ENCODE peak calls at places on chromosome 7, in five cellular contexts. One of them, this sample, is unnamed.

GRCh38 chr7:98192781-98193457 is 18.3 kb upstream of the BHLHA15 start:
- DNase-seq in choroid plexus epithelial cell: no peak
- DNase-seq in CD4-positive, alpha-beta memory T cell: no peak
- DNase-seq in AG10803: no peak
- DNase-seq in GM12865: no peak
- DNase-seq in this sample: no peak

GRCh38 chr7:151086802-151087246 is 549 bp downstream of the AGAP3 start:
- DNase-seq in choroid plexus epithelial cell: peak; percentile 45
- DNase-seq in CD4-positive, alpha-beta memory T cell: no peak
- DNase-seq in AG10803: no peak
- DNase-seq in GM12865: peak; percentile 45
- DNase-seq in this sample: no peak

GRCh38 chr7:4726051-4726450 is 44.0 kb downstream of the FOXK1 start:
- DNase-seq in choroid plexus epithelial cell: peak; percentile 26
- DNase-seq in CD4-positive, alpha-beta memory T cell: no peak
- DNase-seq in AG10803: peak; percentile 16
- DNase-seq in GM12865: no peak
- DNase-seq in this sample: no peak

GRCh38 chr7:110852156-110852858 is 238.6 kb upstream of the LRRN3 start:
- DNase-seq in choroid plexus epithelial cell: no peak
- DNase-seq in CD4-positive, alpha-beta memory T cell: no peak
- DNase-seq in AG10803: no peak
- DNase-seq in GM12865: no peak
- DNase-seq in this sample: no peak

GRCh38 chr7:133135451-133135850 is 53.6 kb upstream of the CHCHD3 start:
- DNase-seq in choroid plexus epithelial cell: peak; percentile 7
- DNase-seq in CD4-positive, alpha-beta memory T cell: no peak
- DNase-seq in AG10803: no peak
- DNase-seq in GM12865: no peak
- DNase-seq in this sample: peak; percentile 2

GRCh38 chr7:107995184-107996071 is 7.5 kb downstream of the LAMB1 start:
- DNase-seq in choroid plexus epithelial cell: peak; percentile 96
- DNase-seq in CD4-positive, alpha-beta memory T cell: no peak
- DNase-seq in AG10803: peak; percentile 72
- DNase-seq in GM12865: no peak
- DNase-seq in this sample: no peak

GRCh38 chr7:67955061-67955460 is 958.4 kb downstream of the TYW1 start:
- DNase-seq in choroid plexus epithelial cell: no peak
- DNase-seq in CD4-positive, alpha-beta memory T cell: no peak
- DNase-seq in AG10803: no peak
- DNase-seq in GM12865: no peak
- DNase-seq in this sample: no peak

GRCh38 chr7:122528879-122529481 is 169.9 kb downstream of the RNF133 start:
- DNase-seq in choroid plexus epithelial cell: peak; percentile 75
- DNase-seq in CD4-positive, alpha-beta memory T cell: no peak
- DNase-seq in AG10803: peak; percentile 43
- DNase-seq in GM12865: peak; percentile 49
- DNase-seq in this sample: no peak

GRCh38 chr7:140260338-140260737 is 83.6 kb upstream of the KDM7A start:
- DNase-seq in choroid plexus epithelial cell: no peak
- DNase-seq in CD4-positive, alpha-beta memory T cell: no peak
- DNase-seq in AG10803: no peak
- DNase-seq in GM12865: no peak
- DNase-seq in this sample: no peak

GRCh38 chr7:69780377-69780776 is 182.1 kb downstream of the AUTS2 start:
- DNase-seq in choroid plexus epithelial cell: peak; percentile 12
- DNase-seq in CD4-positive, alpha-beta memory T cell: no peak
- DNase-seq in AG10803: peak; percentile 60
- DNase-seq in GM12865: no peak
- DNase-seq in this sample: no peak

GRCh38 chr7:83150310-83150709 is 12.4 kb downstream of the PCLO start:
- DNase-seq in choroid plexus epithelial cell: peak; percentile 5
- DNase-seq in CD4-positive, alpha-beta memory T cell: no peak
- DNase-seq in AG10803: no peak
- DNase-seq in GM12865: no peak
- DNase-seq in this sample: no peak

GRCh38 chr7:75876126-75876881 is 2.5 kb upstream of the RHBDD2 start:
- DNase-seq in choroid plexus epithelial cell: no peak
- DNase-seq in CD4-positive, alpha-beta memory T cell: no peak
- DNase-seq in AG10803: no peak
- DNase-seq in GM12865: no peak
- DNase-seq in this sample: no peak

GRCh38 chr7:69643708-69644445 is 45.6 kb downstream of the AUTS2 start:
- DNase-seq in choroid plexus epithelial cell: no peak
- DNase-seq in CD4-positive, alpha-beta memory T cell: no peak
- DNase-seq in AG10803: peak; percentile 52
- DNase-seq in GM12865: no peak
- DNase-seq in this sample: no peak

GRCh38 chr7:20282960-20283359 is 47.7 kb upstream of the ITGB8 start:
- DNase-seq in choroid plexus epithelial cell: no peak
- DNase-seq in CD4-positive, alpha-beta memory T cell: no peak
- DNase-seq in AG10803: no peak
- DNase-seq in GM12865: no peak
- DNase-seq in this sample: no peak

GRCh38 chr7:100503350-100503735 is 19.6 kb downstream of the NYAP1 start:
- DNase-seq in choroid plexus epithelial cell: peak; percentile 77
- DNase-seq in CD4-positive, alpha-beta memory T cell: no peak
- DNase-seq in AG10803: peak; percentile 41
- DNase-seq in GM12865: no peak
- DNase-seq in this sample: no peak

GRCh38 chr7:140219672-140220520 is 43.1 kb upstream of the KDM7A start:
- DNase-seq in choroid plexus epithelial cell: no peak
- DNase-seq in CD4-positive, alpha-beta memory T cell: no peak
- DNase-seq in AG10803: no peak
- DNase-seq in GM12865: no peak
- DNase-seq in this sample: no peak

GRCh38 chr7:35777121-35777520 is 23.7 kb upstream of the SEPTIN7 start:
- DNase-seq in choroid plexus epithelial cell: no peak
- DNase-seq in CD4-positive, alpha-beta memory T cell: no peak
- DNase-seq in AG10803: no peak
- DNase-seq in GM12865: no peak
- DNase-seq in this sample: no peak

GRCh38 chr7:148135106-148135505 is 455.5 kb upstream of the C7orf33 start:
- DNase-seq in choroid plexus epithelial cell: peak; percentile 7
- DNase-seq in CD4-positive, alpha-beta memory T cell: no peak
- DNase-seq in AG10803: peak; percentile 57
- DNase-seq in GM12865: no peak
- DNase-seq in this sample: no peak

GRCh38 chr7:14457567-14458453 is 444.7 kb downstream of the DGKB start:
- DNase-seq in choroid plexus epithelial cell: peak; percentile 92
- DNase-seq in CD4-positive, alpha-beta memory T cell: no peak
- DNase-seq in AG10803: peak; percentile 80
- DNase-seq in GM12865: peak; percentile 69
- DNase-seq in this sample: peak; percentile 62

GRCh38 chr7:16298221-16298620 is 123.1 kb downstream of the CRPPA start:
- DNase-seq in choroid plexus epithelial cell: no peak
- DNase-seq in CD4-positive, alpha-beta memory T cell: no peak
- DNase-seq in AG10803: no peak
- DNase-seq in GM12865: no peak
- DNase-seq in this sample: no peak

GRCh38 chr7:106462365-106462859 is 177.6 kb upstream of the NAMPT start:
- DNase-seq in choroid plexus epithelial cell: peak; percentile 72
- DNase-seq in CD4-positive, alpha-beta memory T cell: no peak
- DNase-seq in AG10803: peak; percentile 40
- DNase-seq in GM12865: peak; percentile 66
- DNase-seq in this sample: no peak

GRCh38 chr7:47602272-47603004 is 20.5 kb upstream of the TNS3 start:
- DNase-seq in choroid plexus epithelial cell: no peak
- DNase-seq in CD4-positive, alpha-beta memory T cell: no peak
- DNase-seq in AG10803: no peak
- DNase-seq in GM12865: no peak
- DNase-seq in this sample: peak; percentile 93

GRCh38 chr7:15123901-15124300 is 221.3 kb upstream of the DGKB start:
- DNase-seq in choroid plexus epithelial cell: no peak
- DNase-seq in CD4-positive, alpha-beta memory T cell: no peak
- DNase-seq in AG10803: no peak
- DNase-seq in GM12865: no peak
- DNase-seq in this sample: no peak

GRCh38 chr7:129434846-129435318 is 650 bp downstream of the STRIP2 start:
- DNase-seq in choroid plexus epithelial cell: peak; percentile 33
- DNase-seq in CD4-positive, alpha-beta memory T cell: no peak
- DNase-seq in AG10803: no peak
- DNase-seq in GM12865: peak; percentile 5
- DNase-seq in this sample: no peak

GRCh38 chr7:29270979-29271658 is 76.5 kb downstream of the CHN2 start:
- DNase-seq in choroid plexus epithelial cell: no peak
- DNase-seq in CD4-positive, alpha-beta memory T cell: no peak
- DNase-seq in AG10803: no peak
- DNase-seq in GM12865: no peak
- DNase-seq in this sample: no peak

GRCh38 chr7:38311329-38311937 is 38.0 kb upstream of the TARP start:
- DNase-seq in choroid plexus epithelial cell: no peak
- DNase-seq in CD4-positive, alpha-beta memory T cell: no peak
- DNase-seq in AG10803: no peak
- DNase-seq in GM12865: no peak
- DNase-seq in this sample: no peak
- H3K4me3 ChIP-seq in choroid plexus epithelial cell: peak overlapping the region; percentile 52
- H3K4me3 ChIP-seq in CD4-positive, alpha-beta memory T cell: no peak overlapping the region
- H3K4me3 ChIP-seq in AG10803: peak overlapping the region; percentile 35
- H3K4me3 ChIP-seq in GM12865: peak overlapping the region; percentile 18
- H3K4me3 ChIP-seq in this sample: peak overlapping the region; percentile 61

GRCh38 chr7:97004931-97005763 is at the start of gene DLX6:
- DNase-seq in choroid plexus epithelial cell: no peak
- DNase-seq in CD4-positive, alpha-beta memory T cell: no peak
- DNase-seq in AG10803: peak; percentile 16
- DNase-seq in GM12865: peak; percentile 37
- DNase-seq in this sample: no peak
- H3K4me3 ChIP-seq in choroid plexus epithelial cell: peak within 1 kb of the TSS; percentile 20
- H3K4me3 ChIP-seq in CD4-positive, alpha-beta memory T cell: peak within 1 kb of the TSS; percentile 28
- H3K4me3 ChIP-seq in AG10803: peak within 1 kb of the TSS; percentile 36
- H3K4me3 ChIP-seq in GM12865: peak within 1 kb of the TSS; percentile 28
- H3K4me3 ChIP-seq in this sample: peak within 1 kb of the TSS; percentile 37

GRCh38 chr7:26376208-26376917 is 84.7 kb downstream of the SNX10 start:
- DNase-seq in choroid plexus epithelial cell: no peak
- DNase-seq in CD4-positive, alpha-beta memory T cell: peak; percentile 43
- DNase-seq in AG10803: no peak
- DNase-seq in GM12865: peak; percentile 37
- DNase-seq in this sample: no peak

GRCh38 chr7:26375604-26376207 is 84.0 kb downstream of the SNX10 start:
- DNase-seq in choroid plexus epithelial cell: no peak
- DNase-seq in CD4-positive, alpha-beta memory T cell: no peak
- DNase-seq in AG10803: no peak
- DNase-seq in GM12865: no peak
- DNase-seq in this sample: no peak

GRCh38 chr7:26372738-26373137 is 81.1 kb downstream of the SNX10 start:
- DNase-seq in choroid plexus epithelial cell: no peak
- DNase-seq in CD4-positive, alpha-beta memory T cell: no peak
- DNase-seq in AG10803: no peak
- DNase-seq in GM12865: no peak
- DNase-seq in this sample: no peak

GRCh38 chr7:26372211-26372610 is 80.5 kb downstream of the SNX10 start:
- DNase-seq in choroid plexus epithelial cell: no peak
- DNase-seq in CD4-positive, alpha-beta memory T cell: no peak
- DNase-seq in AG10803: no peak
- DNase-seq in GM12865: no peak
- DNase-seq in this sample: no peak

DNA sequence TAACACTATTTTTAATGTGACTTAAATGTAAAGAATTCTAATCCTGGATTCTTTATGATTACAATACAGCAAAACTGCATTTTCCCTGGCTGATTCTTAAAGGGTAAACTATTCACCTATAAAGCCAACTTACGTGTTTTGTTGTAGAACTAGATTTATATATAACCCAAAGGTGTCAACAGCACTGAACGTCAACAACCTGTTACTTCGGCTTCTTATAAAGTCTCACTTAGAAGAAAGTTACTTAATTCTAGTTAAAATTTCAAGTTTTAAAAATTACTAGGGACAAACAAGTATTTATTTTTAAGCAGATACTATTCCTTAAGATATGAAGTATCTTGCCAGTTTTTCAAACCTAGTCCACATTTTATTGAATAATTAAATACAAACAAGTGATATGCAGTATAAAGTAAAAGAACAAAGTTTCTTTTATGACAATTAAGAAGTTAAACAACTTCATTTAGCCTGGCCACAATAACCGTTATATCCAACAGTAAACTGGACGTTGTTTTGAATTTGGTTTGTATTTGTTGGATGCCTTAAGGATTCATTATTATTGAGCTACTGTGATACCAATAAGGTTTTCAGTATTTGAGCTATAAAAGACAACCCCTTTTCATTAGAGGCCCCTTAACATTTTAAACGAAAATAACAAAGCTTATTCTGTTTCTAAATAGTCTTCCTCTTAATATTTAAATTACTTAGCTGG is 83.2 kb downstream of the SNX10 start:
- DNase-seq in choroid plexus epithelial cell: no peak
- DNase-seq in CD4-positive, alpha-beta memory T cell: no peak
- DNase-seq in AG10803: no peak
- DNase-seq in GM12865: no peak
- DNase-seq in this sample: no peak
- H3K4me3 ChIP-seq in choroid plexus epithelial cell: no peak overlapping the region
- H3K4me3 ChIP-seq in CD4-positive, alpha-beta memory T cell: no peak overlapping the region
- H3K4me3 ChIP-seq in AG10803: no peak overlapping the region
- H3K4me3 ChIP-seq in GM12865: no peak overlapping the region
- H3K4me3 ChIP-seq in this sample: no peak overlapping the region

DNA sequence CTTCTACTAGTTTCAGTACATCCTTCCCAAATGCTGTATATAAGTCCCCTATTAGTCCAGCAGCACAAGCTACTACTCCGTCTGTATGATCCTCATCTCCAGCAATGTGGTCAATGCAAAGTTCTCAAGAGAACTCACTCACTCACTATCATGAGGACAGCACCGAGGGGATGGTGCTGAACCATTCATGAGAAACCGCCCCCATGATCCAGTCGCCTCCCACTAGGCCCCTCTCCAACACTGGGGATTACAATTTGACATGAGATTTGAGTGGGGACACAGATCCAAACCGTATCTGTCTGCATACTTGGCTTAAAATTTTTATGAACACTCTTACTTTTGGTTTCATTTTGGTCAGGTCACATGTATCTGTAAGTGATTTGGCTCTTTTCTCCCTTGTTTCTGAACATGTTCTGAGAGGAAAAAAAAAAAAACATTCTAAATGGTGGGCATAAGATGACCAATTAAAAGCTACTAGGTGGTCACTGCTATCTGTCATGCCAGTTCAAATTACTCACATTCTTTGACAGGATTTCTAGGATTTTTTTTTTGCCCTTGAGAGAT is 60.1 kb downstream of the ZNF783 start:
- DNase-seq in choroid plexus epithelial cell: peak; percentile 55
- DNase-seq in CD4-positive, alpha-beta memory T cell: no peak
- DNase-seq in AG10803: peak; percentile 9
- DNase-seq in GM12865: no peak
- DNase-seq in this sample: no peak
- H3K4me3 ChIP-seq in choroid plexus epithelial cell: peak overlapping the region; percentile 52
- H3K4me3 ChIP-seq in CD4-positive, alpha-beta memory T cell: peak overlapping the region; percentile 13
- H3K4me3 ChIP-seq in AG10803: peak overlapping the region; percentile 42
- H3K4me3 ChIP-seq in GM12865: no peak overlapping the region
- H3K4me3 ChIP-seq in this sample: no peak overlapping the region

This sample was measured in retinal pigment epithelial cell.